ENCODE peak calls at places on chromosome 1, in five cellular contexts. One of them, this sample, is unnamed.

GRCh38 chr1:6490181-6491075 is 1.0 kb downstream of the PLEKHG5 start:
- DNase-seq in stimulated activated CD8-positive, alpha-beta memory T cell treated with anti-CD3 and anti-CD28 coated beads, Interleukin-2, amount 100 ng/mL, for 1 hour: no peak
- DNase-seq in epithelial cell of esophagus: peak; percentile 89
- DNase-seq in GDM1: no peak
- DNase-seq in astrocyte of the spinal cord: peak; percentile 81
- DNase-seq in this sample: peak; percentile 40

GRCh38 chr1:53642607-53643006 is 96.4 kb downstream of the GLIS1 start:
- DNase-seq in astrocyte of the spinal cord: no peak
- DNase-seq in stimulated activated CD8-positive, alpha-beta memory T cell treated with anti-CD3 and anti-CD28 coated beads, Interleukin-2, amount 100 ng/mL, for 1 hour: no peak
- DNase-seq in GDM1: no peak
- DNase-seq in epithelial cell of esophagus: no peak
- DNase-seq in this sample: no peak

GRCh38 chr1:244636488-244637259 is 16.3 kb upstream of the DESI2 start:
- DNase-seq in stimulated activated CD8-positive, alpha-beta memory T cell treated with anti-CD3 and anti-CD28 coated beads, Interleukin-2, amount 100 ng/mL, for 1 hour: no peak
- DNase-seq in GDM1: no peak
- DNase-seq in epithelial cell of esophagus: no peak
- DNase-seq in astrocyte of the spinal cord: no peak
- DNase-seq in this sample: no peak

GRCh38 chr1:37930246-37931142 is 16.4 kb downstream of the INPP5B start:
- DNase-seq in epithelial cell of esophagus: peak; percentile 67
- DNase-seq in GDM1: no peak
- DNase-seq in astrocyte of the spinal cord: no peak
- DNase-seq in stimulated activated CD8-positive, alpha-beta memory T cell treated with anti-CD3 and anti-CD28 coated beads, Interleukin-2, amount 100 ng/mL, for 1 hour: no peak
- DNase-seq in this sample: no peak

GRCh38 chr1:155499953-155500621 is 62.5 kb downstream of the ASH1L start:
- DNase-seq in GDM1: no peak
- DNase-seq in stimulated activated CD8-positive, alpha-beta memory T cell treated with anti-CD3 and anti-CD28 coated beads, Interleukin-2, amount 100 ng/mL, for 1 hour: no peak
- DNase-seq in epithelial cell of esophagus: peak; percentile 17
- DNase-seq in astrocyte of the spinal cord: peak; percentile 36
- DNase-seq in this sample: no peak

GRCh38 chr1:41919764-41920397 is 1.2 kb upstream of the HIVEP3 start:
- DNase-seq in astrocyte of the spinal cord: no peak
- DNase-seq in epithelial cell of esophagus: no peak
- DNase-seq in stimulated activated CD8-positive, alpha-beta memory T cell treated with anti-CD3 and anti-CD28 coated beads, Interleukin-2, amount 100 ng/mL, for 1 hour: peak; percentile 58
- DNase-seq in GDM1: peak; percentile 90
- DNase-seq in this sample: no peak

GRCh38 chr1:36836196-36836883 is 198.0 kb downstream of the GRIK3 start:
- DNase-seq in stimulated activated CD8-positive, alpha-beta memory T cell treated with anti-CD3 and anti-CD28 coated beads, Interleukin-2, amount 100 ng/mL, for 1 hour: no peak
- DNase-seq in epithelial cell of esophagus: no peak
- DNase-seq in astrocyte of the spinal cord: no peak
- DNase-seq in GDM1: no peak
- DNase-seq in this sample: no peak

GRCh38 chr1:99943238-99943794 is 26.5 kb upstream of the SLC35A3 start:
- DNase-seq in GDM1: no peak
- DNase-seq in epithelial cell of esophagus: peak; percentile 56
- DNase-seq in stimulated activated CD8-positive, alpha-beta memory T cell treated with anti-CD3 and anti-CD28 coated beads, Interleukin-2, amount 100 ng/mL, for 1 hour: no peak
- DNase-seq in astrocyte of the spinal cord: peak; percentile 52
- DNase-seq in this sample: no peak

GRCh38 chr1:164756741-164757140 is 197.8 kb downstream of the PBX1 start:
- DNase-seq in GDM1: no peak
- DNase-seq in epithelial cell of esophagus: no peak
- DNase-seq in stimulated activated CD8-positive, alpha-beta memory T cell treated with anti-CD3 and anti-CD28 coated beads, Interleukin-2, amount 100 ng/mL, for 1 hour: no peak
- DNase-seq in astrocyte of the spinal cord: no peak
- DNase-seq in this sample: no peak

GRCh38 chr1:241451981-241452380 is 67.6 kb downstream of the FH start:
- DNase-seq in astrocyte of the spinal cord: no peak
- DNase-seq in GDM1: no peak
- DNase-seq in stimulated activated CD8-positive, alpha-beta memory T cell treated with anti-CD3 and anti-CD28 coated beads, Interleukin-2, amount 100 ng/mL, for 1 hour: no peak
- DNase-seq in epithelial cell of esophagus: no peak
- DNase-seq in this sample: no peak

GRCh38 chr1:59705849-59706599 is 108.7 kb upstream of the HOOK1 start:
- DNase-seq in GDM1: no peak
- DNase-seq in stimulated activated CD8-positive, alpha-beta memory T cell treated with anti-CD3 and anti-CD28 coated beads, Interleukin-2, amount 100 ng/mL, for 1 hour: no peak
- DNase-seq in epithelial cell of esophagus: peak; percentile 82
- DNase-seq in astrocyte of the spinal cord: peak; percentile 47
- DNase-seq in this sample: no peak

GRCh38 chr1:89311757-89312156 is 39.1 kb upstream of the GBP5 start:
- DNase-seq in stimulated activated CD8-positive, alpha-beta memory T cell treated with anti-CD3 and anti-CD28 coated beads, Interleukin-2, amount 100 ng/mL, for 1 hour: no peak
- DNase-seq in epithelial cell of esophagus: peak; percentile 42
- DNase-seq in GDM1: no peak
- DNase-seq in astrocyte of the spinal cord: no peak
- DNase-seq in this sample: no peak

GRCh38 chr1:25528881-25529517 is 14.4 kb upstream of the LDLRAP1 start:
- DNase-seq in epithelial cell of esophagus: no peak
- DNase-seq in stimulated activated CD8-positive, alpha-beta memory T cell treated with anti-CD3 and anti-CD28 coated beads, Interleukin-2, amount 100 ng/mL, for 1 hour: no peak
- DNase-seq in astrocyte of the spinal cord: no peak
- DNase-seq in GDM1: no peak
- DNase-seq in this sample: no peak

GRCh38 chr1:78667939-78668338 is 18.3 kb downstream of the IFI44 start:
- DNase-seq in stimulated activated CD8-positive, alpha-beta memory T cell treated with anti-CD3 and anti-CD28 coated beads, Interleukin-2, amount 100 ng/mL, for 1 hour: no peak
- DNase-seq in GDM1: no peak
- DNase-seq in astrocyte of the spinal cord: no peak
- DNase-seq in epithelial cell of esophagus: no peak
- DNase-seq in this sample: no peak

GRCh38 chr1:153951801-153952200 is 5.3 kb upstream of the DENND4B start:
- DNase-seq in epithelial cell of esophagus: peak; percentile 60
- DNase-seq in astrocyte of the spinal cord: no peak
- DNase-seq in GDM1: no peak
- DNase-seq in stimulated activated CD8-positive, alpha-beta memory T cell treated with anti-CD3 and anti-CD28 coated beads, Interleukin-2, amount 100 ng/mL, for 1 hour: no peak
- DNase-seq in this sample: no peak

This sample was measured in epithelial cell of prostate.